ENCODE peak calls at places on chromosomes 13 and 19, in seven cellular contexts. One of them, this sample, is unnamed.
A peak's percentile ranks its signal among the peaks of the same experiment; 100 is the strongest.

GRCh38 chr13:54185101-54185500 is 1156.5 kb downstream of the OLFM4 start:
- DNase-seq in CD8-positive, alpha-beta memory T cell: no peak
- DNase-seq in breast epithelium: no peak
- DNase-seq in right atrium auricular region: no peak
- DNase-seq in heart left ventricle: no peak
- DNase-seq in sigmoid colon: no peak
- DNase-seq in Peyer's patch: no peak
- DNase-seq in this sample: no peak

GRCh38 chr13:73465629-73465974 is 406.8 kb downstream of the KLF5 start:
- DNase-seq in CD8-positive, alpha-beta memory T cell: no peak
- DNase-seq in heart left ventricle: no peak
- DNase-seq in breast epithelium: no peak
- DNase-seq in sigmoid colon: no peak
- DNase-seq in right atrium auricular region: no peak
- DNase-seq in Peyer's patch: no peak
- DNase-seq in this sample: no peak

GRCh38 chr13:98143601-98144500 is 957 bp downstream of the FARP1 start:
- DNase-seq in sigmoid colon: peak; percentile 64
- DNase-seq in breast epithelium: no peak
- DNase-seq in CD8-positive, alpha-beta memory T cell: no peak
- DNase-seq in heart left ventricle: peak; percentile 65
- DNase-seq in right atrium auricular region: no peak
- DNase-seq in Peyer's patch: no peak
- DNase-seq in this sample: no peak

GRCh38 chr19:49690656-49691242 is at the start of gene CPT1C:
- DNase-seq in right atrium auricular region: peak; percentile 82
- DNase-seq in heart left ventricle: peak; percentile 86
- DNase-seq in Peyer's patch: peak; percentile 45
- DNase-seq in breast epithelium: peak; percentile 83
- DNase-seq in sigmoid colon: peak; percentile 93
- DNase-seq in CD8-positive, alpha-beta memory T cell: peak; percentile 16
- DNase-seq in this sample: peak; percentile 67

GRCh38 chr19:36136975-36137686 is 2.7 kb upstream of the CAPNS1 start:
- DNase-seq in heart left ventricle: peak; percentile 64
- DNase-seq in breast epithelium: peak; percentile 82
- DNase-seq in right atrium auricular region: peak; percentile 70
- DNase-seq in Peyer's patch: no peak
- DNase-seq in CD8-positive, alpha-beta memory T cell: no peak
- DNase-seq in sigmoid colon: peak; percentile 79
- DNase-seq in this sample: peak; percentile 86

GRCh38 chr13:20990910-20991525 is 70.4 kb downstream of the LATS2 start:
- DNase-seq in heart left ventricle: no peak
- DNase-seq in sigmoid colon: no peak
- DNase-seq in breast epithelium: no peak
- DNase-seq in CD8-positive, alpha-beta memory T cell: no peak
- DNase-seq in right atrium auricular region: peak; percentile 54
- DNase-seq in Peyer's patch: no peak
- DNase-seq in this sample: no peak

GRCh38 chr19:5929646-5930045 is 15.6 kb downstream of the CAPS start:
- DNase-seq in CD8-positive, alpha-beta memory T cell: no peak
- DNase-seq in heart left ventricle: no peak
- DNase-seq in Peyer's patch: no peak
- DNase-seq in sigmoid colon: no peak
- DNase-seq in right atrium auricular region: no peak
- DNase-seq in breast epithelium: peak; percentile 38
- DNase-seq in this sample: no peak

GRCh38 chr19:35932291-35932936 is 3.8 kb upstream of the LRFN3 start:
- DNase-seq in right atrium auricular region: no peak
- DNase-seq in heart left ventricle: no peak
- DNase-seq in Peyer's patch: no peak
- DNase-seq in sigmoid colon: no peak
- DNase-seq in CD8-positive, alpha-beta memory T cell: no peak
- DNase-seq in breast epithelium: no peak
- DNase-seq in this sample: no peak

GRCh38 chr13:96444676-96445075 is 354.8 kb downstream of the HS6ST3 start:
- DNase-seq in Peyer's patch: no peak
- DNase-seq in breast epithelium: no peak
- DNase-seq in right atrium auricular region: no peak
- DNase-seq in CD8-positive, alpha-beta memory T cell: no peak
- DNase-seq in sigmoid colon: no peak
- DNase-seq in heart left ventricle: no peak
- DNase-seq in this sample: no peak

GRCh38 chr13:104773775-104774174 is 1707.6 kb upstream of the SLC10A2 start:
- DNase-seq in right atrium auricular region: no peak
- DNase-seq in sigmoid colon: no peak
- DNase-seq in Peyer's patch: no peak
- DNase-seq in CD8-positive, alpha-beta memory T cell: no peak
- DNase-seq in heart left ventricle: no peak
- DNase-seq in breast epithelium: no peak
- DNase-seq in this sample: no peak

GRCh38 chr19:14440049-14440448 is 6.9 kb downstream of the PKN1 start:
- DNase-seq in CD8-positive, alpha-beta memory T cell: peak; percentile 69
- DNase-seq in sigmoid colon: peak; percentile 78
- DNase-seq in breast epithelium: no peak
- DNase-seq in heart left ventricle: peak; percentile 91
- DNase-seq in Peyer's patch: peak; percentile 95
- DNase-seq in right atrium auricular region: peak; percentile 79
- DNase-seq in this sample: peak; percentile 79

GRCh38 chr19:30621326-30621920 is 249.2 kb downstream of the ZNF536 start:
- DNase-seq in heart left ventricle: no peak
- DNase-seq in breast epithelium: no peak
- DNase-seq in sigmoid colon: no peak
- DNase-seq in Peyer's patch: no peak
- DNase-seq in right atrium auricular region: no peak
- DNase-seq in CD8-positive, alpha-beta memory T cell: no peak
- DNase-seq in this sample: no peak

GRCh38 chr13:37651891-37652290 is 53.3 kb upstream of the POSTN start:
- DNase-seq in CD8-positive, alpha-beta memory T cell: no peak
- DNase-seq in right atrium auricular region: no peak
- DNase-seq in breast epithelium: no peak
- DNase-seq in heart left ventricle: no peak
- DNase-seq in Peyer's patch: no peak
- DNase-seq in sigmoid colon: no peak
- DNase-seq in this sample: no peak

GRCh38 chr19:52724701-52725514 is 9.9 kb downstream of the ZNF611 start:
- DNase-seq in sigmoid colon: no peak
- DNase-seq in right atrium auricular region: no peak
- DNase-seq in CD8-positive, alpha-beta memory T cell: no peak
- DNase-seq in breast epithelium: no peak
- DNase-seq in heart left ventricle: no peak
- DNase-seq in Peyer's patch: no peak
- DNase-seq in this sample: no peak

GRCh38 chr13:41780736-41781708 is 179.9 kb downstream of the VWA8 start:
- DNase-seq in Peyer's patch: no peak
- DNase-seq in breast epithelium: no peak
- DNase-seq in right atrium auricular region: no peak
- DNase-seq in CD8-positive, alpha-beta memory T cell: no peak
- DNase-seq in sigmoid colon: no peak
- DNase-seq in heart left ventricle: no peak
- DNase-seq in this sample: no peak

GRCh38 chr19:18488838-18489626 is 32.8 kb downstream of the ELL start:
- DNase-seq in right atrium auricular region: no peak
- DNase-seq in sigmoid colon: no peak
- DNase-seq in breast epithelium: no peak
- DNase-seq in CD8-positive, alpha-beta memory T cell: no peak
- DNase-seq in heart left ventricle: no peak
- DNase-seq in Peyer's patch: no peak
- DNase-seq in this sample: no peak

GRCh38 chr19:41098762-41099161 is 10.5 kb downstream of the CYP2A13 start:
- DNase-seq in heart left ventricle: no peak
- DNase-seq in breast epithelium: no peak
- DNase-seq in right atrium auricular region: no peak
- DNase-seq in sigmoid colon: no peak
- DNase-seq in CD8-positive, alpha-beta memory T cell: no peak
- DNase-seq in Peyer's patch: no peak
- DNase-seq in this sample: no peak

GRCh38 chr13:32033744-32034143 is 2.2 kb downstream of the FRY start:
- DNase-seq in right atrium auricular region: no peak
- DNase-seq in CD8-positive, alpha-beta memory T cell: no peak
- DNase-seq in breast epithelium: no peak
- DNase-seq in sigmoid colon: no peak
- DNase-seq in Peyer's patch: no peak
- DNase-seq in heart left ventricle: no peak
- DNase-seq in this sample: no peak

GRCh38 chr19:10863107-10863700 is 8.1 kb upstream of the CARM1 start:
- DNase-seq in right atrium auricular region: no peak
- DNase-seq in sigmoid colon: no peak
- DNase-seq in Peyer's patch: no peak
- DNase-seq in heart left ventricle: peak; percentile 31
- DNase-seq in breast epithelium: peak; percentile 76
- DNase-seq in CD8-positive, alpha-beta memory T cell: no peak
- DNase-seq in this sample: no peak

GRCh38 chr19:17244618-17245534 is 843 bp downstream of the NR2F6 start:
- DNase-seq in CD8-positive, alpha-beta memory T cell: no peak
- DNase-seq in sigmoid colon: no peak
- DNase-seq in breast epithelium: peak; percentile 69
- DNase-seq in right atrium auricular region: no peak
- DNase-seq in Peyer's patch: no peak
- DNase-seq in heart left ventricle: peak; percentile 79
- DNase-seq in this sample: no peak

GRCh38 chr19:17246681-17247425 is 1.1 kb upstream of the NR2F6 start:
- DNase-seq in right atrium auricular region: no peak
- DNase-seq in sigmoid colon: no peak
- DNase-seq in CD8-positive, alpha-beta memory T cell: no peak
- DNase-seq in breast epithelium: no peak
- DNase-seq in heart left ventricle: peak; percentile 74
- DNase-seq in Peyer's patch: no peak
- DNase-seq in this sample: no peak

GRCh38 chr19:17243340-17243853 is 2.3 kb downstream of the NR2F6 start:
- DNase-seq in heart left ventricle: no peak
- DNase-seq in right atrium auricular region: no peak
- DNase-seq in sigmoid colon: no peak
- DNase-seq in CD8-positive, alpha-beta memory T cell: no peak
- DNase-seq in breast epithelium: no peak
- DNase-seq in Peyer's patch: no peak
- DNase-seq in this sample: no peak

GRCh38 chr19:17243854-17244617 is 1.7 kb downstream of the NR2F6 start:
- DNase-seq in right atrium auricular region: peak; percentile 76
- DNase-seq in Peyer's patch: no peak
- DNase-seq in sigmoid colon: no peak
- DNase-seq in CD8-positive, alpha-beta memory T cell: no peak
- DNase-seq in breast epithelium: no peak
- DNase-seq in heart left ventricle: peak; percentile 82
- DNase-seq in this sample: no peak

DNA sequence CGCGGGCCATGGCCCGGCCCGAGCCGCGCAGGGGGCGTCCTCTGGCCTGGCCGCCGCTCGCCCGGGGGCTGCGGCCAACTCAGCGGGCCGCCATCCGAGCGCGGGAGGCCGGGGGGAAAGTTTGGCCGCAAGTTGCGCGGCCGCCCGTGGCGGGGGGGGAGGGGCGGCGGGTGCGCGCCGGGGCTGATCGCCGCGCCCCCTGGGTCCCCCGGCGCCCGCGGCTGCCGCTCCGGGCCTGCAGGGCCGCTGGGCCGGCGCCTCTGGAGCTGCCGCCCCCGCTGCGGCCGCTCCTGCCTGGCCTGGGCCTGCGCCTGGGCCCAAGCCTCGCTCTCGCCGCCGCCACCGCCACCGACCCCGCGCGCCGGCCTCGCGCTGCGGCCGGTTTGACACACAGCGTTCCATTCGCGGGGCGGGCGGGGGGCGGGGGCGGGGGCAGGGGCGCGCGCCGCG is at the start of gene NR2F6:
- DNase-seq in CD8-positive, alpha-beta memory T cell: no peak
- DNase-seq in heart left ventricle: no peak
- DNase-seq in breast epithelium: no peak
- DNase-seq in right atrium auricular region: no peak
- DNase-seq in sigmoid colon: no peak
- DNase-seq in Peyer's patch: no peak
- DNase-seq in this sample: no peak
- H3K4me1 ChIP-seq in CD8-positive, alpha-beta memory T cell: peaks cover 8% of the 10 kb centered on the region
- H3K4me1 ChIP-seq in heart left ventricle: peaks cover 41% of the 10 kb centered on the region
- H3K4me1 ChIP-seq in breast epithelium: peaks cover 6% of the 10 kb centered on the region
- H3K4me1 ChIP-seq in right atrium auricular region: peaks cover 41% of the 10 kb centered on the region
- H3K4me1 ChIP-seq in sigmoid colon: no peaks in the 10 kb centered on the region
- H3K4me1 ChIP-seq in Peyer's patch: peaks cover 8% of the 10 kb centered on the region
- H3K4me1 ChIP-seq in this sample: peaks cover 9% of the 10 kb centered on the region

GRCh38 chr13:111178417-111178816 is 63.3 kb downstream of the ARHGEF7 start:
- DNase-seq in Peyer's patch: no peak
- DNase-seq in right atrium auricular region: no peak
- DNase-seq in CD8-positive, alpha-beta memory T cell: no peak
- DNase-seq in heart left ventricle: no peak
- DNase-seq in sigmoid colon: no peak
- DNase-seq in breast epithelium: no peak
- DNase-seq in this sample: no peak
- H3K4me1 ChIP-seq in Peyer's patch: no peaks in the 10 kb centered on the region
- H3K4me1 ChIP-seq in right atrium auricular region: peaks cover 41% of the 10 kb centered on the region
- H3K4me1 ChIP-seq in CD8-positive, alpha-beta memory T cell: peaks cover 88% of the 10 kb centered on the region
- H3K4me1 ChIP-seq in heart left ventricle: peaks cover 52% of the 10 kb centered on the region
- H3K4me1 ChIP-seq in sigmoid colon: no peaks in the 10 kb centered on the region
- H3K4me1 ChIP-seq in breast epithelium: no peaks in the 10 kb centered on the region
- H3K4me1 ChIP-seq in this sample: peaks cover 14% of the 10 kb centered on the region

DNA sequence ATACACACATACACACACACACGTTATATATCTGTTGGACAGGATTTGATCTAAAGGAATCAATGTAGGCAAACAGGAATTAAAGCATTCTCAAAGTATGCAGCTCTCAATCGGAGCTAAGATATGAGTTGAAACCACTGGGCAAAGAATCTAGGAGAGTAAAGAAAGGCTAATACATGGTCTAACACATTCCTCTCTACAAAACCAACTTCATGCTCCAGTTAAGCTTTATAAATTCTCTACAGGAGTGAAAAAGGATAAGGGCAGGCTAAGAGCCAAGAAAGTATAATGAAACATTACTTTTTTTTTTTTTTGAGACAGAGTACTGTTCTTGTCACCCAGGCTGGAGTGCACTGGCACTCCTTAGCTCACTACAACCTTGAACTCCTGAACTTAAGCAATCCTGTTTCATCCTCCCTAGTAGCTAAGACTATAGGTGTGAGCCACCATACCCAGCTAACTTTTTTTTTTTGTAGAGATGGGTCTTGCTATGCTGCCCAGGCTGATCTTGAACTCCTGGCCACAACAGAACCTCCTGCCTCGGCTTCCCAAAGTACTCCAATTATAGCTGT is 10.6 kb downstream of the FBXL3 start:
- DNase-seq in sigmoid colon: no peak
- DNase-seq in breast epithelium: no peak
- DNase-seq in right atrium auricular region: no peak
- DNase-seq in heart left ventricle: no peak
- DNase-seq in CD8-positive, alpha-beta memory T cell: no peak
- DNase-seq in Peyer's patch: no peak
- DNase-seq in this sample: no peak
- H3K4me1 ChIP-seq in sigmoid colon: no peaks in the 10 kb centered on the region
- H3K4me1 ChIP-seq in breast epithelium: no peaks in the 10 kb centered on the region
- H3K4me1 ChIP-seq in right atrium auricular region: peaks cover 52% of the 10 kb centered on the region
- H3K4me1 ChIP-seq in heart left ventricle: peaks cover 55% of the 10 kb centered on the region
- H3K4me1 ChIP-seq in CD8-positive, alpha-beta memory T cell: peaks cover 22% of the 10 kb centered on the region
- H3K4me1 ChIP-seq in Peyer's patch: no peaks in the 10 kb centered on the region
- H3K4me1 ChIP-seq in this sample: peaks cover 30% of the 10 kb centered on the region

DNA sequence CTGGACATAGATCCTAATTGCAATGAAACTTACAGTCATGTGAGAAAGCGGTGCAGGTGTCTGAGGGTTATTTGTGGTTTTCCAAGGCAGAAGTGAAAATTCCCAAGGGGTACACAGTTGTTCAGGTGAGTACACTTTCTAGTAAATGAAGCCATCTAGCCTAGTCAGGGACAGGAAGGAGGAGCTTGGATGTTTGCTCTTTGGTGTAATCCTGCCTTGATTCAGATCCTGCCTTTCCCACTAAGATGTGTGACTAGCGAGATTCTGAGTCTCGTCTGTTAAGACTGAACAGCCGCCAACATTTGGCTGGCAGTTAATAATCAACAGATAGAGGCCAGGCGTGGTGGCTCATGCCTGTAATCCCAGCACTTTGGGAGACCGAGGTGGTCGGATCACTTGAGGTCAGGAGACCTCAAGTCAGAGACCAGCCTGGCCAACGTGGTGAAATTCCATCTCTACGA is 2.5 kb downstream of the RPS9 start:
- DNase-seq in heart left ventricle: no peak
- DNase-seq in right atrium auricular region: no peak
- DNase-seq in Peyer's patch: no peak
- DNase-seq in sigmoid colon: no peak
- DNase-seq in CD8-positive, alpha-beta memory T cell: no peak
- DNase-seq in breast epithelium: no peak
- DNase-seq in this sample: no peak
- H3K4me1 ChIP-seq in heart left ventricle: peaks cover 53% of the 10 kb centered on the region
- H3K4me1 ChIP-seq in right atrium auricular region: peaks cover 73% of the 10 kb centered on the region
- H3K4me1 ChIP-seq in Peyer's patch: no peaks in the 10 kb centered on the region
- H3K4me1 ChIP-seq in sigmoid colon: no peaks in the 10 kb centered on the region
- H3K4me1 ChIP-seq in CD8-positive, alpha-beta memory T cell: peaks cover 75% of the 10 kb centered on the region
- H3K4me1 ChIP-seq in breast epithelium: peaks cover 5% of the 10 kb centered on the region
- H3K4me1 ChIP-seq in this sample: peaks cover 18% of the 10 kb centered on the region